ENCODE peak calls at places on chromosomes 6 and 20, in eight cellular contexts. H, S, O, A, B, T, X and Q are unnamed samples.

GRCh38 chr6:28258877-28259777 is at the start of gene NKAPL:
- DNase-seq in H (peak; percentile 58), S (peak; percentile 53), O (peak; percentile 55), A (peak; percentile 86), B (no peak), T (peak; percentile 68), X (peak; percentile 25), Q (peak; percentile 88)

GRCh38 chr6:38489951-38490350 is 149.8 kb downstream of the BTBD9 start:
- DNase-seq in H (no peak), S (no peak), O (no peak), A (peak; percentile 13), B (no peak), T (no peak), X (peak; percentile 43), Q (no peak)

GRCh38 chr6:129098061-129098553 is 215.2 kb downstream of the LAMA2 start:
- DNase-seq in H (no peak), S (no peak), O (no peak), A (no peak), B (no peak), T (no peak), X (no peak), Q (no peak)

GRCh38 chr20:19737025-19737424 is 21.0 kb upstream of the RIN2 start:
- DNase-seq in H (no peak), S (no peak), O (no peak), A (peak; percentile 79), B (no peak), T (no peak), X (no peak), Q (peak; percentile 87)

GRCh38 chr20:59993736-59994484 is 35.7 kb downstream of the CDH26 start:
- DNase-seq in H (no peak), S (no peak), O (no peak), A (no peak), B (no peak), T (no peak), X (no peak), Q (no peak)

GRCh38 chr20:32972181-32973076 is 31.8 kb downstream of the SUN5 start:
- DNase-seq in H (peak; percentile 88), S (peak; percentile 91), O (no peak), A (no peak), B (peak; percentile 74), T (peak; percentile 78), X (no peak), Q (no peak)

GRCh38 chr6:100808638-100809275 is 72.4 kb downstream of the ASCC3 start:
- DNase-seq in H (no peak), S (no peak), O (no peak), A (no peak), B (no peak), T (no peak), X (peak; percentile 2), Q (no peak)

GRCh38 chr6:13504611-13505344 is 17.4 kb upstream of the GFOD1 start:
- DNase-seq in H (no peak), S (no peak), O (no peak), A (no peak), B (no peak), T (no peak), X (no peak), Q (no peak)

GRCh38 chr6:126773122-126773805 is 345.2 kb upstream of the RSPO3 start:
- DNase-seq in H (no peak), S (no peak), O (no peak), A (peak; percentile 40), B (no peak), T (no peak), X (no peak), Q (no peak)